ENCODE peak calls at places on chromosomes 3 and 15, in nine cellular contexts. J is bronchial epithelial cell, X is NCI-H1417, O is activated T-cell treated with anti-CD3 and anti-CD28 coated beads for 24 hours, K is HCT116, W is NCI-H460, U is dermis microvascular lymphatic vessel endothelial cell, Y is neural crest cell, B is RPMI7951. N is an unnamed sample.

GRCh38 chr3:14770591-14770990 is 48.2 kb upstream of the FGD5 start:
- DNase-seq in J (no peak), X (no peak), O (no peak), K (no peak), W (no peak), U (no peak), Y (no peak), B (no peak), N (no peak)

GRCh38 chr3:4392992-4393391 is 74.1 kb downstream of the SUMF1 start:
- DNase-seq in J (no peak), X (no peak), O (no peak), K (no peak), W (no peak), U (no peak), Y (no peak), B (no peak), N (no peak)

GRCh38 chr3:183518446-183519185 is 36.9 kb downstream of the KLHL6 start:
- DNase-seq in J (no peak), X (peak; percentile 36), O (no peak), K (no peak), W (no peak), U (no peak), Y (peak; percentile 34), B (peak; percentile 24), N (peak; percentile 85)

GRCh38 chr3:160756907-160757623 is 1.0 kb downstream of the PPM1L start:
- DNase-seq in J (no peak), X (peak; percentile 69), O (no peak), K (no peak), W (no peak), U (no peak), Y (peak; percentile 3), B (no peak), N (peak; percentile 57)

GRCh38 chr3:170423001-170423615 is 4.4 kb downstream of the CLDN11 start:
- DNase-seq in J (no peak), X (no peak), O (no peak), K (no peak), W (no peak), U (no peak), Y (no peak), B (peak; percentile 86), N (no peak)

GRCh38 chr15:75620776-75621536 is 4.6 kb downstream of the SNUPN start:
- DNase-seq in J (peak; percentile 63), X (no peak), O (no peak), K (no peak), W (peak; percentile 39), U (peak; percentile 33), Y (no peak), B (peak; percentile 82), N (no peak)

GRCh38 chr3:157135671-157136396 is 24.1 kb downstream of the CCNL1 start:
- DNase-seq in J (peak; percentile 73), X (no peak), O (no peak), K (no peak), W (no peak), U (no peak), Y (no peak), B (peak; percentile 76), N (no peak)

GRCh38 chr3:5198986-5199731 is 11.7 kb downstream of the EDEM1 start:
- DNase-seq in J (no peak), X (no peak), O (no peak), K (no peak), W (no peak), U (no peak), Y (no peak), B (no peak), N (no peak)

GRCh38 chr15:36617529-36618196 is 38.2 kb downstream of the CDIN1 start:
- DNase-seq in J (no peak), X (no peak), O (no peak), K (no peak), W (no peak), U (no peak), Y (no peak), B (no peak), N (no peak)

GRCh38 chr3:68249265-68249664 is 594.9 kb upstream of the SUCLG2 start:
- DNase-seq in J (no peak), X (no peak), O (no peak), K (no peak), W (no peak), U (no peak), Y (no peak), B (no peak), N (no peak)

GRCh38 chr3:38131621-38132369 is 5.1 kb downstream of the ACAA1 start:
- DNase-seq in J (no peak), X (no peak), O (no peak), K (no peak), W (no peak), U (no peak), Y (peak; percentile 55), B (peak; percentile 14), N (no peak)

GRCh38 chr3:28575748-28576589 is 227.3 kb upstream of the AZI2 start:
- DNase-seq in J (no peak), X (peak; percentile 73), O (no peak), K (no peak), W (no peak), U (no peak), Y (peak; percentile 44), B (no peak), N (peak; percentile 75)

GRCh38 chr3:51937611-51938450 is 3.9 kb downstream of the RRP9 start:
- DNase-seq in J (no peak), X (no peak), O (no peak), K (no peak), W (no peak), U (no peak), Y (no peak), B (no peak), N (no peak)

N was measured in NCI-H146.